ENCODE peak calls at places on chromosomes 11 and 22, in seven cellular contexts. One of them, this sample, is unnamed.

GRCh38 chr11:18080451-18080850 is 25.4 kb downstream of the SAAL1 start:
- DNase-seq in fibroblast of the aortic adventitia: no peak
- DNase-seq in SJSA1: no peak
- DNase-seq in activated CD8-positive, alpha-beta memory T cell treated with anti-CD3 and anti-CD28 coated beads, Interleukin-2, amount 50 U/mL, for 48 hours: no peak
- DNase-seq in NCI-H82: no peak
- DNase-seq in H54: no peak
- DNase-seq in CD8-positive, alpha-beta T cell: no peak
- DNase-seq in this sample: no peak

GRCh38 chr22:31825513-31825912 is 71.7 kb downstream of the DEPDC5 start:
- DNase-seq in activated CD8-positive, alpha-beta memory T cell treated with anti-CD3 and anti-CD28 coated beads, Interleukin-2, amount 50 U/mL, for 48 hours: no peak
- DNase-seq in fibroblast of the aortic adventitia: no peak
- DNase-seq in CD8-positive, alpha-beta T cell: no peak
- DNase-seq in SJSA1: no peak
- DNase-seq in NCI-H82: no peak
- DNase-seq in H54: no peak
- DNase-seq in this sample: no peak

GRCh38 chr11:8442301-8442700 is 151.7 kb downstream of the STK33 start:
- DNase-seq in NCI-H82: peak
- DNase-seq in SJSA1: no peak
- DNase-seq in activated CD8-positive, alpha-beta memory T cell treated with anti-CD3 and anti-CD28 coated beads, Interleukin-2, amount 50 U/mL, for 48 hours: no peak
- DNase-seq in fibroblast of the aortic adventitia: no peak
- DNase-seq in H54: no peak
- DNase-seq in CD8-positive, alpha-beta T cell: no peak
- DNase-seq in this sample: no peak

GRCh38 chr11:112961146-112961668 is at the start of gene NCAM1:
- DNase-seq in H54: peak
- DNase-seq in CD8-positive, alpha-beta T cell: peak
- DNase-seq in fibroblast of the aortic adventitia: peak
- DNase-seq in activated CD8-positive, alpha-beta memory T cell treated with anti-CD3 and anti-CD28 coated beads, Interleukin-2, amount 50 U/mL, for 48 hours: peak
- DNase-seq in NCI-H82: peak
- DNase-seq in SJSA1: peak
- DNase-seq in this sample: peak

GRCh38 chr11:74019860-74020259 is 11.0 kb upstream of the UCP3 start:
- DNase-seq in CD8-positive, alpha-beta T cell: no peak
- DNase-seq in NCI-H82: no peak
- DNase-seq in H54: no peak
- DNase-seq in SJSA1: no peak
- DNase-seq in fibroblast of the aortic adventitia: no peak
- DNase-seq in activated CD8-positive, alpha-beta memory T cell treated with anti-CD3 and anti-CD28 coated beads, Interleukin-2, amount 50 U/mL, for 48 hours: peak
- DNase-seq in this sample: no peak

GRCh38 chr11:73126804-73127480 is 15.2 kb downstream of the FCHSD2 start:
- DNase-seq in fibroblast of the aortic adventitia: peak
- DNase-seq in H54: no peak
- DNase-seq in NCI-H82: no peak
- DNase-seq in SJSA1: no peak
- DNase-seq in activated CD8-positive, alpha-beta memory T cell treated with anti-CD3 and anti-CD28 coated beads, Interleukin-2, amount 50 U/mL, for 48 hours: no peak
- DNase-seq in CD8-positive, alpha-beta T cell: no peak
- DNase-seq in this sample: no peak

GRCh38 chr22:18056161-18056666 is 21.6 kb upstream of the PEX26 start:
- DNase-seq in activated CD8-positive, alpha-beta memory T cell treated with anti-CD3 and anti-CD28 coated beads, Interleukin-2, amount 50 U/mL, for 48 hours: no peak
- DNase-seq in SJSA1: peak
- DNase-seq in CD8-positive, alpha-beta T cell: no peak
- DNase-seq in H54: peak
- DNase-seq in NCI-H82: no peak
- DNase-seq in fibroblast of the aortic adventitia: peak
- DNase-seq in this sample: no peak

GRCh38 chr11:103903621-103904323 is 132.7 kb upstream of the DDI1 start:
- DNase-seq in NCI-H82: no peak
- DNase-seq in SJSA1: no peak
- DNase-seq in fibroblast of the aortic adventitia: no peak
- DNase-seq in H54: no peak
- DNase-seq in CD8-positive, alpha-beta T cell: no peak
- DNase-seq in activated CD8-positive, alpha-beta memory T cell treated with anti-CD3 and anti-CD28 coated beads, Interleukin-2, amount 50 U/mL, for 48 hours: no peak
- DNase-seq in this sample: no peak

GRCh38 chr11:58914821-58915543 is 24.3 kb upstream of the GLYATL1 start:
- DNase-seq in H54: no peak
- DNase-seq in fibroblast of the aortic adventitia: peak
- DNase-seq in CD8-positive, alpha-beta T cell: no peak
- DNase-seq in SJSA1: no peak
- DNase-seq in NCI-H82: no peak
- DNase-seq in activated CD8-positive, alpha-beta memory T cell treated with anti-CD3 and anti-CD28 coated beads, Interleukin-2, amount 50 U/mL, for 48 hours: no peak
- DNase-seq in this sample: no peak

GRCh38 chr11:134911514-134912180 is 499.6 kb upstream of the B3GAT1 start:
- DNase-seq in NCI-H82: no peak
- DNase-seq in SJSA1: no peak
- DNase-seq in fibroblast of the aortic adventitia: no peak
- DNase-seq in H54: no peak
- DNase-seq in CD8-positive, alpha-beta T cell: no peak
- DNase-seq in activated CD8-positive, alpha-beta memory T cell treated with anti-CD3 and anti-CD28 coated beads, Interleukin-2, amount 50 U/mL, for 48 hours: no peak
- DNase-seq in this sample: no peak

GRCh38 chr22:41781508-41781906 is 19.0 kb upstream of the CCDC134 start:
- DNase-seq in SJSA1: no peak
- DNase-seq in NCI-H82: peak
- DNase-seq in H54: no peak
- DNase-seq in CD8-positive, alpha-beta T cell: peak
- DNase-seq in activated CD8-positive, alpha-beta memory T cell treated with anti-CD3 and anti-CD28 coated beads, Interleukin-2, amount 50 U/mL, for 48 hours: peak
- DNase-seq in fibroblast of the aortic adventitia: no peak
- DNase-seq in this sample: no peak

GRCh38 chr11:115660072-115660805 is 156.0 kb upstream of the CADM1 start:
- DNase-seq in activated CD8-positive, alpha-beta memory T cell treated with anti-CD3 and anti-CD28 coated beads, Interleukin-2, amount 50 U/mL, for 48 hours: no peak
- DNase-seq in fibroblast of the aortic adventitia: no peak
- DNase-seq in H54: no peak
- DNase-seq in SJSA1: no peak
- DNase-seq in NCI-H82: peak
- DNase-seq in CD8-positive, alpha-beta T cell: no peak
- DNase-seq in this sample: no peak

GRCh38 chr11:7046474-7046873 is 26.2 kb downstream of the NLRP14 start:
- DNase-seq in fibroblast of the aortic adventitia: peak
- DNase-seq in activated CD8-positive, alpha-beta memory T cell treated with anti-CD3 and anti-CD28 coated beads, Interleukin-2, amount 50 U/mL, for 48 hours: no peak
- DNase-seq in SJSA1: no peak
- DNase-seq in CD8-positive, alpha-beta T cell: no peak
- DNase-seq in H54: no peak
- DNase-seq in NCI-H82: no peak
- DNase-seq in this sample: no peak

GRCh38 chr11:46697303-46697702 is 3.1 kb downstream of the ARHGAP1 start:
- DNase-seq in NCI-H82: no peak
- DNase-seq in activated CD8-positive, alpha-beta memory T cell treated with anti-CD3 and anti-CD28 coated beads, Interleukin-2, amount 50 U/mL, for 48 hours: no peak
- DNase-seq in fibroblast of the aortic adventitia: peak
- DNase-seq in H54: no peak
- DNase-seq in CD8-positive, alpha-beta T cell: no peak
- DNase-seq in SJSA1: no peak
- DNase-seq in this sample: no peak

GRCh38 chr11:1181420-1181819 is 23.7 kb downstream of the MUC5AC start:
- DNase-seq in SJSA1: no peak
- DNase-seq in H54: no peak
- DNase-seq in activated CD8-positive, alpha-beta memory T cell treated with anti-CD3 and anti-CD28 coated beads, Interleukin-2, amount 50 U/mL, for 48 hours: no peak
- DNase-seq in CD8-positive, alpha-beta T cell: no peak
- DNase-seq in NCI-H82: no peak
- DNase-seq in fibroblast of the aortic adventitia: no peak
- DNase-seq in this sample: no peak

GRCh38 chr22:32042924-32043323 is at the start of gene SLC5A1:
- DNase-seq in NCI-H82: no peak
- DNase-seq in SJSA1: no peak
- DNase-seq in fibroblast of the aortic adventitia: no peak
- DNase-seq in CD8-positive, alpha-beta T cell: no peak
- DNase-seq in H54: no peak
- DNase-seq in activated CD8-positive, alpha-beta memory T cell treated with anti-CD3 and anti-CD28 coated beads, Interleukin-2, amount 50 U/mL, for 48 hours: no peak
- DNase-seq in this sample: peak

GRCh38 chr11:61587951-61588695 is 7.2 kb upstream of the SYT7 start:
- DNase-seq in CD8-positive, alpha-beta T cell: peak
- DNase-seq in SJSA1: peak
- DNase-seq in fibroblast of the aortic adventitia: no peak
- DNase-seq in H54: peak
- DNase-seq in NCI-H82: peak
- DNase-seq in activated CD8-positive, alpha-beta memory T cell treated with anti-CD3 and anti-CD28 coated beads, Interleukin-2, amount 50 U/mL, for 48 hours: peak
- DNase-seq in this sample: peak

GRCh38 chr11:118175031-118175531 is 1.4 kb downstream of the SCN2B start:
- DNase-seq in fibroblast of the aortic adventitia: peak
- DNase-seq in NCI-H82: no peak
- DNase-seq in H54: no peak
- DNase-seq in activated CD8-positive, alpha-beta memory T cell treated with anti-CD3 and anti-CD28 coated beads, Interleukin-2, amount 50 U/mL, for 48 hours: no peak
- DNase-seq in SJSA1: no peak
- DNase-seq in CD8-positive, alpha-beta T cell: no peak
- DNase-seq in this sample: peak

GRCh38 chr11:130449996-130450419 is 1.6 kb downstream of the ADAMTS15 start:
- DNase-seq in fibroblast of the aortic adventitia: peak
- DNase-seq in SJSA1: no peak
- DNase-seq in H54: no peak
- DNase-seq in CD8-positive, alpha-beta T cell: no peak
- DNase-seq in NCI-H82: peak
- DNase-seq in activated CD8-positive, alpha-beta memory T cell treated with anti-CD3 and anti-CD28 coated beads, Interleukin-2, amount 50 U/mL, for 48 hours: no peak
- DNase-seq in this sample: no peak

GRCh38 chr11:19087658-19088057 is 27.1 kb upstream of the MRGPRX2 start:
- DNase-seq in CD8-positive, alpha-beta T cell: no peak
- DNase-seq in NCI-H82: no peak
- DNase-seq in H54: peak
- DNase-seq in fibroblast of the aortic adventitia: peak
- DNase-seq in activated CD8-positive, alpha-beta memory T cell treated with anti-CD3 and anti-CD28 coated beads, Interleukin-2, amount 50 U/mL, for 48 hours: no peak
- DNase-seq in SJSA1: no peak
- DNase-seq in this sample: peak

GRCh38 chr11:69297926-69298777 is 4.2 kb downstream of the MYEOV start:
- DNase-seq in H54: peak
- DNase-seq in CD8-positive, alpha-beta T cell: peak
- DNase-seq in activated CD8-positive, alpha-beta memory T cell treated with anti-CD3 and anti-CD28 coated beads, Interleukin-2, amount 50 U/mL, for 48 hours: no peak
- DNase-seq in fibroblast of the aortic adventitia: peak
- DNase-seq in SJSA1: peak
- DNase-seq in NCI-H82: no peak
- DNase-seq in this sample: peak

GRCh38 chr22:26565889-26566288 is 24.0 kb downstream of the TPST2 start:
- DNase-seq in fibroblast of the aortic adventitia: no peak
- DNase-seq in CD8-positive, alpha-beta T cell: no peak
- DNase-seq in NCI-H82: no peak
- DNase-seq in SJSA1: no peak
- DNase-seq in H54: no peak
- DNase-seq in activated CD8-positive, alpha-beta memory T cell treated with anti-CD3 and anti-CD28 coated beads, Interleukin-2, amount 50 U/mL, for 48 hours: no peak
- DNase-seq in this sample: no peak

GRCh38 chr22:25083414-25084166 is 116.1 kb upstream of the CRYBB3 start:
- DNase-seq in NCI-H82: no peak
- DNase-seq in CD8-positive, alpha-beta T cell: no peak
- DNase-seq in SJSA1: no peak
- DNase-seq in activated CD8-positive, alpha-beta memory T cell treated with anti-CD3 and anti-CD28 coated beads, Interleukin-2, amount 50 U/mL, for 48 hours: no peak
- DNase-seq in fibroblast of the aortic adventitia: no peak
- DNase-seq in H54: no peak
- DNase-seq in this sample: no peak

GRCh38 chr11:69049490-69049867 is 747 bp downstream of the TPCN2 start:
- DNase-seq in CD8-positive, alpha-beta T cell: no peak
- DNase-seq in H54: no peak
- DNase-seq in activated CD8-positive, alpha-beta memory T cell treated with anti-CD3 and anti-CD28 coated beads, Interleukin-2, amount 50 U/mL, for 48 hours: no peak
- DNase-seq in fibroblast of the aortic adventitia: no peak
- DNase-seq in NCI-H82: peak
- DNase-seq in SJSA1: no peak
- DNase-seq in this sample: no peak

GRCh38 chr22:27032121-27032761 is 374.9 kb downstream of the MIAT start:
- DNase-seq in fibroblast of the aortic adventitia: no peak
- DNase-seq in SJSA1: peak
- DNase-seq in CD8-positive, alpha-beta T cell: no peak
- DNase-seq in activated CD8-positive, alpha-beta memory T cell treated with anti-CD3 and anti-CD28 coated beads, Interleukin-2, amount 50 U/mL, for 48 hours: no peak
- DNase-seq in H54: no peak
- DNase-seq in NCI-H82: no peak
- DNase-seq in this sample: no peak

GRCh38 chr11:83583953-83584352 is 297.8 kb upstream of the CCDC90B start:
- DNase-seq in CD8-positive, alpha-beta T cell: no peak
- DNase-seq in NCI-H82: no peak
- DNase-seq in fibroblast of the aortic adventitia: peak
- DNase-seq in H54: peak
- DNase-seq in activated CD8-positive, alpha-beta memory T cell treated with anti-CD3 and anti-CD28 coated beads, Interleukin-2, amount 50 U/mL, for 48 hours: no peak
- DNase-seq in SJSA1: peak
- DNase-seq in this sample: no peak

GRCh38 chr11:128956401-128957203 is 13.9 kb upstream of the TP53AIP1 start:
- DNase-seq in SJSA1: peak
- DNase-seq in fibroblast of the aortic adventitia: peak
- DNase-seq in NCI-H82: peak
- DNase-seq in CD8-positive, alpha-beta T cell: no peak
- DNase-seq in H54: peak
- DNase-seq in activated CD8-positive, alpha-beta memory T cell treated with anti-CD3 and anti-CD28 coated beads, Interleukin-2, amount 50 U/mL, for 48 hours: no peak
- DNase-seq in this sample: peak

GRCh38 chr11:69002101-69002742 is 10.8 kb downstream of the MRGPRF start:
- DNase-seq in H54: no peak
- DNase-seq in SJSA1: no peak
- DNase-seq in NCI-H82: peak
- DNase-seq in CD8-positive, alpha-beta T cell: no peak
- DNase-seq in fibroblast of the aortic adventitia: peak
- DNase-seq in activated CD8-positive, alpha-beta memory T cell treated with anti-CD3 and anti-CD28 coated beads, Interleukin-2, amount 50 U/mL, for 48 hours: no peak
- DNase-seq in this sample: no peak

GRCh38 chr22:49677495-49677889 is 150.2 kb downstream of the BRD1 start:
- DNase-seq in NCI-H82: no peak
- DNase-seq in fibroblast of the aortic adventitia: no peak
- DNase-seq in H54: no peak
- DNase-seq in CD8-positive, alpha-beta T cell: no peak
- DNase-seq in activated CD8-positive, alpha-beta memory T cell treated with anti-CD3 and anti-CD28 coated beads, Interleukin-2, amount 50 U/mL, for 48 hours: peak
- DNase-seq in SJSA1: peak
- DNase-seq in this sample: no peak

GRCh38 chr11:104343578-104343977 is 179.6 kb upstream of the PDGFD start:
- DNase-seq in CD8-positive, alpha-beta T cell: no peak
- DNase-seq in NCI-H82: peak
- DNase-seq in activated CD8-positive, alpha-beta memory T cell treated with anti-CD3 and anti-CD28 coated beads, Interleukin-2, amount 50 U/mL, for 48 hours: no peak
- DNase-seq in fibroblast of the aortic adventitia: no peak
- DNase-seq in H54: no peak
- DNase-seq in SJSA1: no peak
- DNase-seq in this sample: no peak

GRCh38 chr11:71397961-71398360 is 50.2 kb downstream of the DHCR7 start:
- DNase-seq in CD8-positive, alpha-beta T cell: no peak
- DNase-seq in SJSA1: no peak
- DNase-seq in H54: no peak
- DNase-seq in NCI-H82: no peak
- DNase-seq in fibroblast of the aortic adventitia: no peak
- DNase-seq in activated CD8-positive, alpha-beta memory T cell treated with anti-CD3 and anti-CD28 coated beads, Interleukin-2, amount 50 U/mL, for 48 hours: no peak
- DNase-seq in this sample: no peak

GRCh38 chr11:119172513-119172912 is 4.0 kb downstream of the NLRX1 start:
- DNase-seq in activated CD8-positive, alpha-beta memory T cell treated with anti-CD3 and anti-CD28 coated beads, Interleukin-2, amount 50 U/mL, for 48 hours: no peak
- DNase-seq in fibroblast of the aortic adventitia: no peak
- DNase-seq in SJSA1: no peak
- DNase-seq in NCI-H82: no peak
- DNase-seq in CD8-positive, alpha-beta T cell: no peak
- DNase-seq in H54: no peak
- DNase-seq in this sample: no peak

GRCh38 chr11:71251761-71252433 is 480 bp downstream of the SHANK2 start:
- DNase-seq in SJSA1: peak
- DNase-seq in fibroblast of the aortic adventitia: no peak
- DNase-seq in activated CD8-positive, alpha-beta memory T cell treated with anti-CD3 and anti-CD28 coated beads, Interleukin-2, amount 50 U/mL, for 48 hours: no peak
- DNase-seq in CD8-positive, alpha-beta T cell: no peak
- DNase-seq in NCI-H82: peak
- DNase-seq in H54: no peak
- DNase-seq in this sample: no peak

GRCh38 chr11:127247261-127247660 is 246.7 kb upstream of the KIRREL3 start:
- DNase-seq in SJSA1: no peak
- DNase-seq in fibroblast of the aortic adventitia: no peak
- DNase-seq in H54: no peak
- DNase-seq in CD8-positive, alpha-beta T cell: no peak
- DNase-seq in NCI-H82: no peak
- DNase-seq in activated CD8-positive, alpha-beta memory T cell treated with anti-CD3 and anti-CD28 coated beads, Interleukin-2, amount 50 U/mL, for 48 hours: no peak
- DNase-seq in this sample: no peak